ENCODE peak calls at places on chromosomes 12 and 14, in four cellular contexts. N is SK-N-SH, J is K562, L is HepG2. A is an unnamed sample.

GRCh38 chr12:98618952-98619351 is 25.5 kb downstream of the SLC25A3 start:
- DNase-seq in N (no peak), J (no peak), L (no peak), A (no peak)

GRCh38 chr12:16300706-16301105 is 23.2 kb upstream of the SLC15A5 start:
- DNase-seq in N (no peak), J (no peak), L (no peak), A (no peak)

GRCh38 chr14:88961214-88961613 is 136.8 kb downstream of the TTC8 start:
- DNase-seq in L (no peak), J (no peak), N (no peak), A (no peak)

GRCh38 chr12:152440-152839 is 61.5 kb downstream of the SLC6A12 start:
- DNase-seq in J (no peak), L (no peak), N (no peak), A (no peak)

GRCh38 chr12:123531091-123531490 is 2.4 kb downstream of the RILPL1 start:
- DNase-seq in L (no peak), N (no peak), J (no peak), A (no peak)

GRCh38 chr12:2691001-2691339 is 103.8 kb upstream of the FKBP4 start:
- DNase-seq in N (no peak), J (no peak), L (no peak), A (peak; percentile 72)

GRCh38 chr12:99450231-99450630 is 197.3 kb upstream of the GARIN6 start:
- DNase-seq in L (no peak), N (no peak), J (no peak), A (no peak)

GRCh38 chr14:33839193-33840076 is 111.4 kb downstream of the EGLN3 start:
- DNase-seq in J (peak; percentile 43), L (peak; percentile 58), N (peak; percentile 76), A (peak; percentile 49)

GRCh38 chr14:31209605-31210004 is 2.0 kb upstream of the HECTD1 start:
- DNase-seq in N (no peak), L (no peak), J (no peak), A (no peak)

GRCh38 chr12:31768046-31768445 is 39.2 kb upstream of the AMN1 start:
- DNase-seq in N (no peak), L (no peak), J (no peak), A (no peak)

DNA sequence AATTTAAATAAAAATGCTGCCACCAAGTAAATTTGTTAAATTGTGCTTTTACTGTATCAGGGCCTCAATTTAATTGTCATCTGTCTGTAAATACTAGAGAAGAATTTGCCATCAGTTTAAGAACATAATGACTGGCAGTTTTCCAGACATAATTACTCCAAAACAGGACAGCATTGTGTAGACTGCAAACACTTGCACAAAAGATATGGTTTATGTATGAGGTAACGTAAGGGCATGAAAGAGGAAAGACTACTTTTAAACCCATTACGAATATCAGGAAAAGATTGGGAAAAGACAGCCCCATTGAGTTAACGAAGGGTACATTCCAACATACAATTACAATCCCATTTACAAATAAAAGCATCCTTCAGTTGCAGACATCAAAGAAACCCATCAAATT is 59.8 kb upstream of the KRR1 start:
- DNase-seq in J (no peak), L (peak; percentile 40), N (no peak), A (no peak)
- TF ChIP-seq USF2 in J (no peak), L (no peak), N (no peak), A (no peak)

DNA sequence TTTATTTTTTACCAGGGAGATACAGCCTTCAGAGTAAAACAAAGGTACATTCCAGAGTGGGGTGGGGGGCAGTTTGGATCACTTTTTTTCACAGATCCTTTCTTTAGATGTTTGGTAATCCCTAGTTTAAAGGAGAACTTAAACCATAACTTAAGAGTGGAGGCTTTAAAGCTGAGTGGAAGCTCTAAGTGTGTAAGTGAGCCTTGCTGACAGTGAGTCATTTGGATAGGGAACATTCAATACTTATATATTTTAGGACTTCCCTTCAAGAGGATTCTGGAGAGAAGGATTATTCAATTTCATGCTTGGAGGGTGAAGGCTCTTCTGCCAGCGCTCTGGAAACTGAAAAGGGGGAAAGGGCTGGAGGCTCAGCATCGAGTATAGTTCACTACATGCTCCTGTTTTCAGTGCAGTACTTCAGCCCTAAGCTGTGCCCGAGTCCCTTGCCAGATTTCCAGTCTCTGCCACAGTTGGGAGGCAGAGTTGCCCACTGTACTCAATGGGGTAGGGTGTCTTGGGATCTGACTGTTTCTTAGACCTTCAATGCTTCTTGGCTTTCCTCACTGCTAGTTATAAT is 8.4 kb downstream of the PRKAG1 start:
- DNase-seq in L (no peak), J (no peak), N (no peak), A (no peak)
- TF ChIP-seq FOXJ3 in L (no peak), J (no peak), N (no peak), A (no peak)

GRCh38 chr14:75299064-75299463 is 20.4 kb downstream of the FOS start:
- DNase-seq in L (no peak), N (no peak), J (no peak), A (no peak)
- TF ChIP-seq USF2 in L (no peak), N (no peak), J (no peak), A (no peak)

GRCh38 chr12:132325733-132326130 is 3.7 kb downstream of the GALNT9 start:
- DNase-seq in N (no peak), J (no peak), L (no peak), A (no peak)

GRCh38 chr12:132329036-132329738 is at the start of gene GALNT9:
- DNase-seq in N (no peak), L (no peak), J (peak; percentile 48), A (peak; percentile 72)

GRCh38 chr12:132326646-132327045 is 2.7 kb downstream of the GALNT9 start:
- DNase-seq in N (no peak), J (no peak), L (no peak), A (no peak)

GRCh38 chr12:132328282-132329029 is 933 bp downstream of the GALNT9 start:
- DNase-seq in J (no peak), L (no peak), N (no peak), A (no peak)

DNA sequence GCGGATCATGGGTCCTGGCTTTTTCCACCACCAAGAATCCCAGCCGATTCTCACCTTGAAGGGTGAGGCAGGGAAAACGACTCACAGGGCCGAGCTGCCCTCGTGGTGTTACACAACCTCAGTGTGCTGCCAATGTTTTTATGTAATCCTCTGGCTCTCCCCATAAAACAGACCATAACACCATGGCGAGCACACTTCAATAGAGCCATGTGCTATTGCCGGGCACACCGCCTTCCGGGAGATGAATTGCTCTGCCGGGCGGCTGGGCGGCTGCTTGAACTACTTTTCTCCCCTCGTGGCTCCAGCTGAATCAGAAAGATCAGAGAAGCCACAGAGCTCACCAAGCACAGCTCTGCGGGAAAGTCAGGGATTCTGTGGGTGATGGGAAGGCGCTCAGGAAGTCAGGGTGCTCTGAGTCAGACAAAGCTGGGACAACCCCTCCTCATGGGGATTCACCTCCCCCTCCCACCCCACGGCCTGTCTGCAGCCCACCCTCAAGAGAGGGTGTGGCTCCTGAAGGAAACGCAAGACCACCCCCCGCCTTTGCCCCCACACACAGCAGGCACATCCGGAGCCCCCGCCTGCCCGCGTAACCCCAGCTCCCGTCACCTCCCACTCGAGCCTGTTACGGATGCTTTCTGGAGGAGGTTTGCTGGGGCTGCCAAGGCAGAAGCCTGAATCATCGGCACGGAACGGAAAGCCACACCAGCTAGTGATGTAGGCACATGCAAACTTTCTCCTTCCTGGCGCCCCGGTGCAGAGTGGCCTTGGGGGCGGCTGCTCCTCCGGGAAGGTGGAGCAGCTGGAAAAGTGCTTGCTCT is 1.8 kb downstream of the GALNT9 start:
- DNase-seq in L (no peak), J (no peak), N (no peak), A (no peak)
- TF ChIP-seq FOXJ3 in L (no peak), J (no peak), N (no peak), A (no peak)

GRCh38 chr14:101360045-101360931 is 201.0 kb upstream of the DIO3 start:
- DNase-seq in J (peak; percentile 61), L (no peak), N (no peak), A (no peak)
- TF ChIP-seq USF2 in J (no peak), L (no peak), N (no peak), A (no peak)

GRCh38 chr14:98999901-99000300 is 272.1 kb downstream of the BCL11B start:
- DNase-seq in J (no peak), L (no peak), N (no peak), A (no peak)

GRCh38 chr14:98999345-98999744 is 272.7 kb downstream of the BCL11B start:
- DNase-seq in L (no peak), N (no peak), J (no peak), A (no peak)

GRCh38 chr14:98994571-98994970 is 277.4 kb downstream of the BCL11B start:
- DNase-seq in J (no peak), L (no peak), N (no peak), A (no peak)

GRCh38 chr14:99001241-99001640 is 270.8 kb downstream of the BCL11B start:
- DNase-seq in J (no peak), L (no peak), N (no peak), A (no peak)

GRCh38 chr14:98997526-98998205 is 274.3 kb downstream of the BCL11B start:
- DNase-seq in J (no peak), L (no peak), N (no peak), A (no peak)
- TF ChIP-seq FOXJ3 in J (no peak), L (no peak), N (no peak), A (no peak)

GRCh38 chr12:64825143-64826011 is 930 bp downstream of the TBC1D30 start:
- DNase-seq in N (peak; percentile 64), J (no peak), L (no peak), A (peak; percentile 25)
- TF ChIP-seq USF2 in N (no peak), J (no peak), L (no peak), A (no peak)

GRCh38 chr12:52235001-52235760 is 2.1 kb downstream of the KRT7 start:
- DNase-seq in L (no peak), J (no peak), N (peak; percentile 16), A (no peak)
- TF ChIP-seq FOXJ3 in L (no peak), J (no peak), N (no peak), A (no peak)